ENCODE peak calls at places on chromosomes 3 and 15, in six cellular contexts. One of them, this sample, is unnamed.

GRCh38 chr15:65952425-65953053 is 83.2 kb downstream of the RAB11A start:
- DNase-seq in AG04449: no peak
- DNase-seq in suprapubic skin: no peak
- DNase-seq in CD4-positive, alpha-beta T cell: no peak
- DNase-seq in breast epithelium: no peak
- DNase-seq in fibroblast of lung: peak; percentile 70
- DNase-seq in this sample: no peak

GRCh38 chr3:194691481-194692281 is 6.0 kb downstream of the FAM43A start:
- DNase-seq in AG04449: no peak
- DNase-seq in fibroblast of lung: no peak
- DNase-seq in CD4-positive, alpha-beta T cell: no peak
- DNase-seq in breast epithelium: no peak
- DNase-seq in suprapubic skin: no peak
- DNase-seq in this sample: peak; percentile 78

GRCh38 chr3:41808152-41808551 is 153.8 kb downstream of the ULK4 start:
- DNase-seq in fibroblast of lung: peak; percentile 76
- DNase-seq in CD4-positive, alpha-beta T cell: no peak
- DNase-seq in breast epithelium: no peak
- DNase-seq in suprapubic skin: no peak
- DNase-seq in AG04449: peak; percentile 33
- DNase-seq in this sample: no peak

GRCh38 chr3:187736418-187736871 is 8.8 kb downstream of the BCL6 start:
- DNase-seq in fibroblast of lung: peak; percentile 71
- DNase-seq in suprapubic skin: no peak
- DNase-seq in breast epithelium: peak; percentile 47
- DNase-seq in CD4-positive, alpha-beta T cell: no peak
- DNase-seq in AG04449: no peak
- DNase-seq in this sample: no peak

GRCh38 chr3:42190701-42191442 is 75.1 kb downstream of the CCK start:
- DNase-seq in suprapubic skin: peak; percentile 77
- DNase-seq in fibroblast of lung: peak; percentile 39
- DNase-seq in breast epithelium: peak; percentile 48
- DNase-seq in AG04449: no peak
- DNase-seq in CD4-positive, alpha-beta T cell: peak; percentile 58
- DNase-seq in this sample: no peak

GRCh38 chr3:53159415-53160135 is 1.4 kb upstream of the PRKCD start:
- DNase-seq in breast epithelium: no peak
- DNase-seq in fibroblast of lung: no peak
- DNase-seq in suprapubic skin: no peak
- DNase-seq in AG04449: no peak
- DNase-seq in CD4-positive, alpha-beta T cell: no peak
- DNase-seq in this sample: no peak

GRCh38 chr3:48784426-48785120 is 63.1 kb downstream of the PRKAR2A start:
- DNase-seq in suprapubic skin: no peak
- DNase-seq in CD4-positive, alpha-beta T cell: no peak
- DNase-seq in breast epithelium: no peak
- DNase-seq in fibroblast of lung: peak; percentile 88
- DNase-seq in AG04449: peak; percentile 29
- DNase-seq in this sample: no peak

GRCh38 chr15:29859981-29860745 is 37.9 kb upstream of the TJP1 start:
- DNase-seq in CD4-positive, alpha-beta T cell: no peak
- DNase-seq in breast epithelium: no peak
- DNase-seq in suprapubic skin: no peak
- DNase-seq in fibroblast of lung: peak; percentile 95
- DNase-seq in AG04449: peak; percentile 34
- DNase-seq in this sample: no peak

GRCh38 chr3:143885803-143886427 is 37.6 kb upstream of the SLC9A9 start:
- DNase-seq in AG04449: no peak
- DNase-seq in suprapubic skin: no peak
- DNase-seq in CD4-positive, alpha-beta T cell: no peak
- DNase-seq in fibroblast of lung: peak; percentile 17
- DNase-seq in breast epithelium: no peak
- DNase-seq in this sample: peak; percentile 42

GRCh38 chr3:143612541-143612940 is 235.7 kb downstream of the SLC9A9 start:
- DNase-seq in CD4-positive, alpha-beta T cell: no peak
- DNase-seq in fibroblast of lung: no peak
- DNase-seq in suprapubic skin: no peak
- DNase-seq in AG04449: no peak
- DNase-seq in breast epithelium: no peak
- DNase-seq in this sample: no peak

GRCh38 chr3:136251511-136251910 is 1.4 kb downstream of the PCCB start:
- DNase-seq in fibroblast of lung: no peak
- DNase-seq in AG04449: no peak
- DNase-seq in suprapubic skin: no peak
- DNase-seq in CD4-positive, alpha-beta T cell: no peak
- DNase-seq in breast epithelium: no peak
- DNase-seq in this sample: no peak

GRCh38 chr3:143998266-143998665 is 26.6 kb downstream of the DIPK2A start:
- DNase-seq in CD4-positive, alpha-beta T cell: no peak
- DNase-seq in AG04449: no peak
- DNase-seq in breast epithelium: no peak
- DNase-seq in fibroblast of lung: peak; percentile 92
- DNase-seq in suprapubic skin: no peak
- DNase-seq in this sample: no peak

GRCh38 chr3:102415553-102415952 is 19.3 kb upstream of the ZPLD1 start:
- DNase-seq in CD4-positive, alpha-beta T cell: no peak
- DNase-seq in AG04449: no peak
- DNase-seq in suprapubic skin: no peak
- DNase-seq in breast epithelium: no peak
- DNase-seq in fibroblast of lung: no peak
- DNase-seq in this sample: no peak

GRCh38 chr3:112963683-112964082 is 11.2 kb downstream of the CD200R1 start:
- DNase-seq in fibroblast of lung: no peak
- DNase-seq in suprapubic skin: no peak
- DNase-seq in CD4-positive, alpha-beta T cell: no peak
- DNase-seq in breast epithelium: no peak
- DNase-seq in AG04449: no peak
- DNase-seq in this sample: no peak

DNA sequence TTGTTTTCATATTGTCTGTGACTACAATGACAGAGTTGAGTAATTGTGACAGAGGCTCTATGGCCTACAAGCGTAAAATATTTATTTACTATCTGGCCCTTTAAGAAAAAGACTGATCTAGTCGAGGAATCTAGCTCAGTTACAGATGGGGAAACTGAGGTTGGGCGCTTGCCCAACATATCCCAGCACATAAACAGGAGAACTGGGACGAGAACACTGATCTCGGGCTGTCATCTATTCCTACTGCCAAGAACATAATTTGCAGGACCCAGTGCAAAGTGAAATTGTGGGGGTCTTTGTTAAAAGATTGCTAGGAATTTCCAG is 1.9 kb downstream of the FES start:
- DNase-seq in AG04449: no peak
- DNase-seq in suprapubic skin: no peak
- DNase-seq in fibroblast of lung: no peak
- DNase-seq in CD4-positive, alpha-beta T cell: no peak
- DNase-seq in breast epithelium: no peak
- DNase-seq in this sample: no peak
- TF ChIP-seq CTCF in AG04449: no peak
- TF ChIP-seq CTCF in suprapubic skin: no peak
- TF ChIP-seq CTCF in fibroblast of lung: no peak
- TF ChIP-seq CTCF in CD4-positive, alpha-beta T cell: peak; percentile 24
- TF ChIP-seq CTCF in breast epithelium: no peak
- TF ChIP-seq CTCF in this sample: no peak

GRCh38 chr3:8963137-8963853 is at the start of gene RAD18:
- DNase-seq in fibroblast of lung: peak; percentile 86
- DNase-seq in AG04449: peak; percentile 40
- DNase-seq in breast epithelium: peak; percentile 88
- DNase-seq in suprapubic skin: peak; percentile 94
- DNase-seq in CD4-positive, alpha-beta T cell: peak; percentile 90
- DNase-seq in this sample: peak; percentile 68
- TF ChIP-seq CTCF in fibroblast of lung: no peak
- TF ChIP-seq CTCF in AG04449: no peak
- TF ChIP-seq CTCF in breast epithelium: no peak
- TF ChIP-seq CTCF in suprapubic skin: no peak
- TF ChIP-seq CTCF in CD4-positive, alpha-beta T cell: no peak
- TF ChIP-seq CTCF in this sample: no peak

DNA sequence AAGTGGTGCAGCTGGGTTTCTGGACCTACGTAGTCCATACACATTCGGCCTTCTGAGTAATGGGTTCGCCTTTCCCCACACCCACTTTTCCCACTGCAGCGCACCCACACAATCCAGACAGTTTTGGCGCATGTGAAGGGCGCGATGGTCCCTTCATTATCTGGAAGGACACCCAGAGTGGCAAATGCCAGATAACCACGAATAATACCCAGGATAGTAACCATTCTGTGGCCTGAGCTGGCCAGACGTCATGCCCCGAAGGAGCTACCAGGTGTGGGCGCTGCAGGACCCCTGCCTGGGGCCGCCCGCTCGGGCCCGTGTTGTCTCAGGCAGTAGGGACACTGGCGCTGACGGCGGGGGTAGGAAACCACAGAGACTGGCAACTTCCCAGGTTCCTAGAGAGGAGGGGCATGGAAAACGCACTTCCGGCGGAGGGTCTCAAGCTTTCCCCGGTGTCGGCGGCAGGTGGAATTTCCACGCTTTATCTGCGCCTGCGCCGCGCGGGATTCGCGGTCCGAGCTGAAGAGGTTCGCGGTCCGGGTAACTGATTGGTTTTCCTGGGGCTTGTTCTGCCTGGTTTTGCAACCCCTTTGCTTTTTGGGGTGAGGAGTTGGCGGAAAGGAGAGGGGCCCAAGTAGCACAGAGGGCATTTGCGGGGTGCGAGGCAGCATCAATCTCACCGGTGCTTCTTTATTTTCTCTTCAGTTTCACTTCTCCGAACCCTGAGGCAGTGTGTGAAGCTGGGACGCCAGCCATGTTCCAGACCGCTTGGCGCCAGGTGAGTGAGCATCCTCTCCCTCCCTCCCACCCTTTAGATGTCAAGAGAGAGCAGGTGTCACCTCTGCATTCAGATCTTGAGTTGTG is at the start of gene ZNF620:
- DNase-seq in suprapubic skin: peak; percentile 82
- DNase-seq in fibroblast of lung: peak; percentile 62
- DNase-seq in CD4-positive, alpha-beta T cell: peak; percentile 34
- DNase-seq in breast epithelium: peak; percentile 57
- DNase-seq in AG04449: no peak
- DNase-seq in this sample: no peak
- TF ChIP-seq CTCF in suprapubic skin: no peak
- TF ChIP-seq CTCF in fibroblast of lung: peak; percentile 38
- TF ChIP-seq CTCF in CD4-positive, alpha-beta T cell: peak; percentile 31
- TF ChIP-seq CTCF in breast epithelium: no peak
- TF ChIP-seq CTCF in AG04449: peak; percentile 47
- TF ChIP-seq CTCF in this sample: peak; percentile 49

DNA sequence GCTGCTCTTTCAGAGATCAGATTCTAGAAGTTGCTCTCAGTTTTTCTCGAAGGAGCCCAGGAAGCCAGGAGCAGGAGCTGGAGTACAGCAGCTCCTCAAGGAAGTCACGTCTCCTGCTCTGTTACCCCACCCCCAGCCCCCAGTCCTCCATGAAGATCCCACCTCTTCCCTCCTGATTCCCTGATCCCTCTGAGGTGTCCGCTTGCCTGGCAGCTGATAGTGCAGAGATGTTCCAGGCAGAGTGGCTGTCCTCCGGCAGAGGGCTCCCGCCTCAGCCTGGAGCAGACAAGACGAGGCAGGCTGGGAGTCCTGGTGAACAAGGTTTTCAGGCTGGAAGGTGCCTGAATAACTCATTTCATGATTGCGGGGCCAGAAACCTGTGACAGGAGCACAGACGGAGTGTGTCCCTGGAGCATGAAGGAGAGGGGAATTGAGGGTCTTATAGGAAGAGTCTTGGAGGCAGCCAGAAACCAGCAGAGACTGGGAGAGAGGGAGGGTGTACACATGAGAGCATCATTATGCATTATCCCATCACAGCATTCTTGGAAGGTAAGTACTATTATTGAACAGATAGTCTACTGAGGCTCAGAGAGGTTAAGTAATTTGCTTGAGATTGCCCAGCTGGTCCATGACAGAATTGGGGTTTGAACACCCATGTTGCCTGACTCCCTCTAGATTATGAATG is 1.2 kb downstream of the HRH1 start:
- DNase-seq in fibroblast of lung: peak; percentile 81
- DNase-seq in breast epithelium: peak; percentile 37
- DNase-seq in CD4-positive, alpha-beta T cell: no peak
- DNase-seq in AG04449: no peak
- DNase-seq in suprapubic skin: peak; percentile 77
- DNase-seq in this sample: no peak
- TF ChIP-seq CTCF in fibroblast of lung: peak; percentile 91
- TF ChIP-seq CTCF in breast epithelium: peak; percentile 18
- TF ChIP-seq CTCF in CD4-positive, alpha-beta T cell: no peak
- TF ChIP-seq CTCF in AG04449: peak; percentile 97
- TF ChIP-seq CTCF in suprapubic skin: peak; percentile 40
- TF ChIP-seq CTCF in this sample: no peak

GRCh38 chr3:25532763-25533162 is 104.7 kb downstream of the RARB start:
- DNase-seq in breast epithelium: no peak
- DNase-seq in AG04449: no peak
- DNase-seq in CD4-positive, alpha-beta T cell: no peak
- DNase-seq in fibroblast of lung: no peak
- DNase-seq in suprapubic skin: no peak
- DNase-seq in this sample: peak; percentile 7
- TF ChIP-seq CTCF in breast epithelium: no peak
- TF ChIP-seq CTCF in AG04449: peak; percentile 20
- TF ChIP-seq CTCF in CD4-positive, alpha-beta T cell: no peak
- TF ChIP-seq CTCF in fibroblast of lung: peak; percentile 68
- TF ChIP-seq CTCF in suprapubic skin: no peak
- TF ChIP-seq CTCF in this sample: peak; percentile 75

DNA sequence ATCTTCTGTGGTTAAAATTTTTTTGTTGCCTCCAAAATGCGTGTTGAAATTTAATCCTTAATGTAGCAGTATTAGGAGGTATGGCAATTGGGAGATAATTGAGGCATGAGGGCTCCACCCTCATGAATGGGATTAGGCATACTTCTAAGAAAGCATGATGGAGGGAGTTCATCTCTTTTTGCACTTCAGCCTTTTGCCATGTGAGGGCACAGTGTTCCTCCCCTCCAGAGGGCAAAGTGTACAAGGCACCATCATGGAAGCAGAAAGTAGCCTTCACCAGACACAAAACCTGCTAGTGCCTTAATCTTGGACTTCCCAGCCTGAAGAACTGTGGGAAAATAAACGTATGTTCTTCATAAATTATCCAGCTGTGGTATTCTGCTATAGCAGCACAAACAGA is 429.5 kb downstream of the ZIC1 start:
- DNase-seq in CD4-positive, alpha-beta T cell: no peak
- DNase-seq in fibroblast of lung: no peak
- DNase-seq in AG04449: no peak
- DNase-seq in suprapubic skin: no peak
- DNase-seq in breast epithelium: no peak
- DNase-seq in this sample: no peak
- TF ChIP-seq CTCF in CD4-positive, alpha-beta T cell: no peak
- TF ChIP-seq CTCF in fibroblast of lung: peak; percentile 18
- TF ChIP-seq CTCF in AG04449: peak; percentile 32
- TF ChIP-seq CTCF in suprapubic skin: no peak
- TF ChIP-seq CTCF in breast epithelium: no peak
- TF ChIP-seq CTCF in this sample: peak; percentile 41

DNA sequence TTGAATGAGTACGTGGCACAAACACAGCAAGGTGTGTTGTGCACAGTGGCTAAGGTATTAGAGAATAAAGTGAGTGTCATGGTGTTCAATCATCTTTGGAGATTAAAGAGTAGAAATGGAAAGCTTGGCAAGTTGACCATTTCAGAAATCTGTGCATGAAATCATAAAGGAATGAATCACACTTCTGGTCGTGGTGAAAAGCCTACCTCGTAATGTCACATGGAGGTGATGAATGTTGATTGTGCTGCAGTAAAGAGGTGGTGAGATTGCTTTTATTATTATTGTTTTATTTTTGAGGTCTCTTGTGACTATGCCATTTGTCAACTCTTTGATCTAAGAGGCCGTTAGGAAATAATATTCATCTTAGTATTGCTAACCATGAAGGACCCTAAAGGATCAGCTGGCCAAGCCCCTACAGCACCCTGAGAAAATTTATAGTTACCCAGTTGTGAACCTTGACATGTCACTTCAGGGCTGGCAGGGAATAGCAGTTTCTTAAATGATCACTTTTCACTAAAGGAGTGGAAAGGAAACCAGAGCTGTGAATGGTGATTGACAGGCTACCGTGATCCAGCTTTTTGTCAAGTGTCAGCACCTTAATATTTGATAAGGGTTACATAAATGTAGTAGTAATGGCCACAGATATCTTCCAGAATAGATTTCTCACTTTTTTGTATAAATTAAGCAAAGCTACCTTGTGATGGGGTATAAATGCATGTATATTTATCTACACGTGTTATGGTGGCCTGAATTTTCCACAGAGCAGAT is 203.9 kb downstream of the PTPRG start:
- DNase-seq in CD4-positive, alpha-beta T cell: no peak
- DNase-seq in fibroblast of lung: no peak
- DNase-seq in suprapubic skin: no peak
- DNase-seq in AG04449: no peak
- DNase-seq in breast epithelium: no peak
- DNase-seq in this sample: no peak
- TF ChIP-seq CTCF in CD4-positive, alpha-beta T cell: no peak
- TF ChIP-seq CTCF in fibroblast of lung: no peak
- TF ChIP-seq CTCF in suprapubic skin: no peak
- TF ChIP-seq CTCF in AG04449: no peak
- TF ChIP-seq CTCF in breast epithelium: no peak
- TF ChIP-seq CTCF in this sample: no peak

This sample was measured in GM12864.